ENCODE peak calls at places on chromosome 10, in eight cellular contexts. J is GM23248, H is fibroblast of mammary gland, W is Caki2, Y is astrocyte of the spinal cord, R is substantia nigra, Q is amniotic stem cell, E is spleen. F is an unnamed sample.

GRCh38 chr10:124632064-124632531 is 112.1 kb downstream of the FAM53B start:
- DNase-seq in J (peak; percentile 12), H (peak; percentile 28), W (no peak), Y (peak; percentile 64), R (no peak), Q (no peak), E (peak; percentile 69), F (no peak)

GRCh38 chr10:117365612-117366011 is 9.6 kb downstream of the PDZD8 start:
- DNase-seq in J (no peak), H (no peak), W (peak; percentile 84), Y (no peak), R (no peak), Q (no peak), E (no peak), F (no peak)

GRCh38 chr10:28036587-28036986 is 37.7 kb upstream of the ODAD2 start:
- DNase-seq in J (peak; percentile 58), H (peak; percentile 9), W (no peak), Y (peak; percentile 75), R (no peak), Q (no peak), E (no peak), F (no peak)

GRCh38 chr10:126734015-126734414 is 63.5 kb upstream of the C10orf90 start:
- DNase-seq in J (peak; percentile 65), H (peak; percentile 61), W (no peak), Y (no peak), R (no peak), Q (no peak), E (no peak), F (no peak)

GRCh38 chr10:133528845-133529575 is 1.8 kb downstream of the CYP2E1 start:
- DNase-seq in J (peak; percentile 35), H (peak; percentile 10), W (no peak), Y (no peak), R (no peak), Q (no peak), E (no peak), F (no peak)

GRCh38 chr10:86665868-86666267 is 2.4 kb upstream of the LDB3 start:
- DNase-seq in J (no peak), H (no peak), W (no peak), Y (no peak), R (peak; percentile 50), Q (no peak), E (no peak), F (no peak)

GRCh38 chr10:125868372-125868975 is 12.6 kb downstream of the DHX32 start:
- DNase-seq in J (peak; percentile 63), H (peak; percentile 64), W (peak; percentile 27), Y (peak; percentile 64), R (no peak), Q (no peak), E (no peak), F (peak; percentile 19)

GRCh38 chr10:69965086-69965485 is 87.6 kb upstream of the MACROH2A2 start:
- DNase-seq in J (no peak), H (no peak), W (no peak), Y (no peak), R (no peak), Q (no peak), E (no peak), F (no peak)

GRCh38 chr10:21499910-21500577 is 25.4 kb downstream of the SKIDA1 start:
- DNase-seq in J (no peak), H (no peak), W (no peak), Y (no peak), R (no peak), Q (no peak), E (peak; percentile 81), F (no peak)

GRCh38 chr10:131579251-131580071 is 267.9 kb upstream of the TCERG1L start:
- DNase-seq in J (no peak), H (no peak), W (no peak), Y (no peak), R (no peak), Q (no peak), E (peak; percentile 64), F (no peak)

GRCh38 chr10:61635946-61636345 is 26.8 kb upstream of the CABCOCO1 start:
- DNase-seq in J (peak; percentile 57), H (peak; percentile 93), W (peak; percentile 48), Y (peak; percentile 65), R (no peak), Q (no peak), E (no peak), F (no peak)

GRCh38 chr10:132614431-132615341 is 77.1 kb downstream of the INPP5A start:
- DNase-seq in J (no peak), H (no peak), W (no peak), Y (no peak), R (no peak), Q (no peak), E (peak; percentile 59), F (no peak)

GRCh38 chr10:31419394-31420063 is 100.5 kb downstream of the ZEB1 start:
- DNase-seq in J (peak; percentile 89), H (peak; percentile 78), W (no peak), Y (peak; percentile 75), R (no peak), Q (no peak), E (no peak), F (no peak)

GRCh38 chr10:91589015-91589655 is 43.7 kb downstream of the PPP1R3C start:
- DNase-seq in J (peak; percentile 87), H (peak; percentile 43), W (peak; percentile 85), Y (peak; percentile 65), R (no peak), Q (peak; percentile 41), E (no peak), F (no peak)

GRCh38 chr10:5620223-5620721 is 46.1 kb downstream of the ASB13 start:
- DNase-seq in J (no peak), H (no peak), W (no peak), Y (no peak), R (no peak), Q (no peak), E (peak; percentile 45), F (no peak)

GRCh38 chr10:114995468-114995867 is 57.5 kb downstream of the TRUB1 start:
- DNase-seq in J (peak; percentile 43), H (no peak), W (no peak), Y (peak; percentile 12), R (no peak), Q (no peak), E (no peak), F (no peak)

GRCh38 chr10:122475581-122475980 is 14.2 kb downstream of the HTRA1 start:
- DNase-seq in J (peak; percentile 81), H (no peak), W (no peak), Y (peak; percentile 44), R (no peak), Q (no peak), E (no peak), F (no peak)

GRCh38 chr10:116690356-116691078 is 51.8 kb downstream of the HSPA12A start:
- DNase-seq in J (no peak), H (peak; percentile 28), W (no peak), Y (peak; percentile 22), R (no peak), Q (no peak), E (no peak), F (no peak)

GRCh38 chr10:109929501-109930219 is 6.3 kb upstream of the XPNPEP1 start:
- DNase-seq in J (peak; percentile 46), H (peak; percentile 55), W (no peak), Y (peak; percentile 9), R (no peak), Q (no peak), E (no peak), F (no peak)

GRCh38 chr10:102945989-102946388 is 27.9 kb downstream of the CNNM2 start:
- DNase-seq in J (no peak), H (no peak), W (no peak), Y (no peak), R (no peak), Q (no peak), E (no peak), F (no peak)

GRCh38 chr10:48505394-48506112 is 99.3 kb downstream of the ARHGAP22 start:
- DNase-seq in J (no peak), H (no peak), W (no peak), Y (no peak), R (no peak), Q (no peak), E (peak; percentile 56), F (no peak)

GRCh38 chr10:99534939-99535763 is 2.4 kb downstream of the NKX2-3 start:
- DNase-seq in J (peak; percentile 51), H (peak; percentile 25), W (peak; percentile 32), Y (no peak), R (no peak), Q (no peak), E (no peak), F (no peak)

GRCh38 chr10:43965033-43965917 is 316.6 kb upstream of the ZNF32 start:
- DNase-seq in J (peak; percentile 36), H (peak; percentile 73), W (peak; percentile 58), Y (peak; percentile 51), R (no peak), Q (no peak), E (peak; percentile 50), F (no peak)

GRCh38 chr10:70856454-70856853 is 31.9 kb downstream of the PCBD1 start:
- DNase-seq in J (no peak), H (no peak), W (no peak), Y (no peak), R (no peak), Q (no peak), E (no peak), F (no peak)

GRCh38 chr10:13036841-13037240 is 35.3 kb upstream of the CCDC3 start:
- DNase-seq in J (no peak), H (no peak), W (no peak), Y (no peak), R (no peak), Q (no peak), E (no peak), F (no peak)

GRCh38 chr10:125559210-125559609 is 123.8 kb downstream of the TEX36 start:
- DNase-seq in J (no peak), H (no peak), W (no peak), Y (no peak), R (no peak), Q (no peak), E (no peak), F (no peak)

F was measured in HFF-Myc.